ENCODE peak calls at places on chromosomes 16 and 17, in four cellular contexts. J is IMR-90, D is A673, T is AG09319. C is an unnamed sample.
A peak's percentile ranks its signal among the peaks of the same experiment; 100 is the strongest.

GRCh38 chr16:28261916-28262315 is 30.4 kb upstream of the SBK1 start:
- DNase-seq in J (no peak), D (no peak), T (no peak), C (no peak)

GRCh38 chr17:79005063-79005861 is 4.3 kb downstream of the CANT1 start:
- DNase-seq in J (no peak), D (no peak), T (no peak), C (no peak)

GRCh38 chr16:50369133-50369804 is 481 bp upstream of the BRD7 start:
- DNase-seq in J (no peak), D (no peak), T (no peak), C (no peak)

GRCh38 chr17:46264456-46265198 is 30.3 kb upstream of the LRRC37A start:
- DNase-seq in J (peak; percentile 92), D (no peak), T (peak; percentile 55), C (peak; percentile 76)

GRCh38 chr17:50184057-50184456 is 17.4 kb downstream of the COL1A1 start:
- DNase-seq in J (peak; percentile 45), D (no peak), T (no peak), C (no peak)

GRCh38 chr16:86222541-86222940 is 287.8 kb upstream of the FOXF1 start:
- DNase-seq in J (peak; percentile 84), D (no peak), T (peak; percentile 54), C (no peak)

GRCh38 chr17:55356440-55357328 is 65.0 kb downstream of the MMD start:
- DNase-seq in J (peak; percentile 57), D (peak; percentile 91), T (peak; percentile 25), C (peak; percentile 6)

GRCh38 chr16:47646914-47647313 is 185.8 kb downstream of the PHKB start:
- DNase-seq in J (no peak), D (no peak), T (no peak), C (no peak)

GRCh38 chr16:14501331-14502255 is 128.5 kb downstream of the PARN start:
- DNase-seq in J (peak; percentile 94), D (peak; percentile 83), T (peak; percentile 94), C (peak; percentile 89)

GRCh38 chr17:48663134-48663924 is 37.2 kb upstream of the HOXB9 start:
- DNase-seq in J (no peak), D (peak; percentile 44), T (no peak), C (no peak)
- TF ChIP-seq CTCF in J (no peak), D (peak; percentile 60), T (no peak), C (peak; percentile 19)

DNA sequence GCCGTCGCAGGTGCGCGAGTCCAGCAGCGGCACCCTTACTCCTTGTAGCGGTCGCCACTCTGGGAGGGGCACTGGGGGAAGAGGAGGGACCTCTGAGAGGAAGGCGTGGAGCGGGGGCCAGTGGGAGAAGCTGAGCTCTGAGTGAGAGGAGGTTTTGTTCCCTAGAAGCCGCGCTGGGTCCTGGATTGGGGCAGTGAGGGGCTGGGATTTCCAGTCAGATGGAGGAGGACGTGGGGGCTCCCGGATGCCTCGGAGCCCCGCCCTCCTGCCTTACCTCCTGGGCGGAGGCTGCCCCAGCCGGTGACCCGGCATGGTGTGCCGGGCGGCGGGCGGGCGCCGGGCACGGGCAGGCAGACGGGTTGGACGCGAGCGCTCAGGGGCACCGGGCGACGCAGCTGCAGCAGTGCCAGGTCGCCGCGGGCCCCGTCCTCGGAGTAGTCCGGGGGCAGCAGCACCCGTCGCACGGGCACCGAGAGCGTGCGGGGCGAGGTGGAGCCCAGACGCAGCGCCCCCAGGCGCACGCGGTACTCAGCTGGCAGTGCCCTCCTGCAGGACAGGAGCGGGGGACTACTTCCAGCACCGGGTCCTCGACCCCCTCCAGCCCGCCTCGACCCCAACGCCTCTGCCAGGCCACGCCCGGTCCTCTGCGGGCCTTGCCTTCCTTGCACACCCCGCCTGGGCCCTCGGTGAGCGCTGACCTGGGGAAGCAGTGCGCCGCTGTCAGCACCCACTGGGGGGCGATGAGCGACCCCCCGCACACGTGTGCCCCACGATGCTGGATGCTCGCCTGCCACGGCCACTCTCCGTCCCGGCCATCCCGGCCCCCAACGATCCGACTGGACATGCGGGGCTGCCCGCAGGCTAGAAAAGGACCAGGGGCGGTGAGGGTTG is 2.0 kb downstream of the PRSS33 start:
- DNase-seq in J (no peak), D (no peak), T (no peak), C (no peak)
- TF ChIP-seq CTCF in J (peak; percentile 6), D (peak; percentile 46), T (no peak), C (no peak)

GRCh38 chr16:57556941-57557541 is 14.6 kb downstream of the ADGRG5 start:
- DNase-seq in J (no peak), D (no peak), T (no peak), C (no peak)

GRCh38 chr16:57562669-57563486 is 20.4 kb downstream of the ADGRG5 start:
- DNase-seq in J (no peak), D (no peak), T (no peak), C (no peak)

GRCh38 chr16:57555831-57556230 is 13.4 kb downstream of the ADGRG5 start:
- DNase-seq in J (no peak), D (no peak), T (no peak), C (no peak)

GRCh38 chr16:57562066-57562465 is 19.6 kb downstream of the ADGRG5 start:
- DNase-seq in J (no peak), D (no peak), T (no peak), C (no peak)

GRCh38 chr16:57559075-57559790 is 16.8 kb downstream of the ADGRG5 start:
- DNase-seq in J (no peak), D (no peak), T (no peak), C (no peak)
- TF ChIP-seq CTCF in J (no peak), D (no peak), T (no peak), C (no peak)

GRCh38 chr16:88116121-88116900 is 165.1 kb downstream of the BANP start:
- DNase-seq in J (peak; percentile 77), D (no peak), T (peak; percentile 19), C (no peak)

GRCh38 chr16:88118376-88118775 is 167.1 kb downstream of the BANP start:
- DNase-seq in J (no peak), D (no peak), T (no peak), C (no peak)

GRCh38 chr16:88120812-88121211 is 169.6 kb downstream of the BANP start:
- DNase-seq in J (no peak), D (no peak), T (no peak), C (no peak)

GRCh38 chr16:88119881-88120280 is 168.6 kb downstream of the BANP start:
- DNase-seq in J (no peak), D (no peak), T (no peak), C (no peak)

GRCh38 chr16:88121886-88122580 is 170.8 kb downstream of the BANP start:
- DNase-seq in J (no peak), D (no peak), T (no peak), C (no peak)
- TF ChIP-seq CTCF in J (no peak), D (no peak), T (no peak), C (no peak)

GRCh38 chr17:64786337-64786736 is 124.2 kb upstream of the SMURF2 start:
- DNase-seq in J (no peak), D (no peak), T (no peak), C (no peak)
- TF ChIP-seq CTCF in J (no peak), D (no peak), T (no peak), C (no peak)

DNA sequence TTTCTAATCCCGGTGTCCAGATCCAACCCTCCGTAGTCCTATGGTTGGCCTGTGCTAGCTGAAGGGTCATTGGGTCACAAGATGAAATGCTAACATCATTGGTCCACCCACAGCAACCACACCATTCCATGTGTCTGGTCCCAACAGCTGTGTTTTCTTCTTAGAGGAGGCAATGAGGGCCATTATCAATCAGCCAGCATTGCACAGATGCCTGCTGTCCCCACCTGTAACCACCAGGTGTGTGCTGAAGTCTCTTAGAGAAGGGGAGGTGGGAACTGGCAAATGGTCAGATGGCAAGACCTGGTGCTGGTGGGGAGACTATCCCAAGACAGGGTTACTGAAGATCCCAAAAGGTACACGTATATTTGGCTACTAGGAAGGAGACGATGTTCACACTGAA is 37.4 kb downstream of the HIC1 start:
- DNase-seq in J (no peak), D (no peak), T (no peak), C (no peak)
- TF ChIP-seq CTCF in J (no peak), D (no peak), T (no peak), C (no peak)

DNA sequence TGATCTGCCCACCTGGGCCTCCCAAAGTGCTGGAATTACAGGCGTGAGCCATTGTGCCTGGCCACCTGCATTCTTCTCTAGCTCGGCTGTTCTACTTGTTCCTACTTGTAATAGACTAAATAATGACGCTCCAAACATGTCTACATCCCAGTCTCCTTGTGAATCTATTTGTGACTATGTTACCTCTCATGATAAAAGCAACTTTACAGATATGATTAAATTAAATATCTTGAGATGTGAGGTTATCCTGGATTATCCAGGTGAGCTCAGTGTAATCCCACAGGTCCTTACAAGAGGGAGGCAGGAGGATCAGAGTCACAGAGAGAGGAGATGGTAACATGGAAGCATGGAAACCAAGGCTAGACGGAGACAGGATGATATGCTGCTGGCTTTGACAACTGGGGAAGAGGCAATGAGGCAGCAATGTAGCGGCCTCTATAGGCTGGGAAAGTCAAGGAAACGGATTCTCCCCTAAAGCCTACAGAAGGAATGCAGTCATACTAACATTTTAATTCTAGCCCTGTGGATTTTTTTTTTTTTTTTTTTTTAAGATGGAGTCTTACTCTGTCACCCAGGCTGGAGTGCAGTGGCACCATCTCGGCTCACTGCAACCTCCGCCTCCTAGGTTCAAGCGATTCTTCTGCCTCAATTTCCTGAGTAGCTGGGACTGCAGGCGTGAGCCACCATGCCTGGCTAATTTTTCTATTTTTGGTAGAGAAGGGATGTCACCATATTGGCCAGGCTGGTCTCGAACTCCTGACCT is 5.0 kb upstream of the LASP1 start:
- DNase-seq in J (peak; percentile 54), D (peak; percentile 50), T (no peak), C (no peak)
- TF ChIP-seq CTCF in J (peak; percentile 46), D (peak; percentile 48), T (peak; percentile 39), C (peak; percentile 52)

DNA sequence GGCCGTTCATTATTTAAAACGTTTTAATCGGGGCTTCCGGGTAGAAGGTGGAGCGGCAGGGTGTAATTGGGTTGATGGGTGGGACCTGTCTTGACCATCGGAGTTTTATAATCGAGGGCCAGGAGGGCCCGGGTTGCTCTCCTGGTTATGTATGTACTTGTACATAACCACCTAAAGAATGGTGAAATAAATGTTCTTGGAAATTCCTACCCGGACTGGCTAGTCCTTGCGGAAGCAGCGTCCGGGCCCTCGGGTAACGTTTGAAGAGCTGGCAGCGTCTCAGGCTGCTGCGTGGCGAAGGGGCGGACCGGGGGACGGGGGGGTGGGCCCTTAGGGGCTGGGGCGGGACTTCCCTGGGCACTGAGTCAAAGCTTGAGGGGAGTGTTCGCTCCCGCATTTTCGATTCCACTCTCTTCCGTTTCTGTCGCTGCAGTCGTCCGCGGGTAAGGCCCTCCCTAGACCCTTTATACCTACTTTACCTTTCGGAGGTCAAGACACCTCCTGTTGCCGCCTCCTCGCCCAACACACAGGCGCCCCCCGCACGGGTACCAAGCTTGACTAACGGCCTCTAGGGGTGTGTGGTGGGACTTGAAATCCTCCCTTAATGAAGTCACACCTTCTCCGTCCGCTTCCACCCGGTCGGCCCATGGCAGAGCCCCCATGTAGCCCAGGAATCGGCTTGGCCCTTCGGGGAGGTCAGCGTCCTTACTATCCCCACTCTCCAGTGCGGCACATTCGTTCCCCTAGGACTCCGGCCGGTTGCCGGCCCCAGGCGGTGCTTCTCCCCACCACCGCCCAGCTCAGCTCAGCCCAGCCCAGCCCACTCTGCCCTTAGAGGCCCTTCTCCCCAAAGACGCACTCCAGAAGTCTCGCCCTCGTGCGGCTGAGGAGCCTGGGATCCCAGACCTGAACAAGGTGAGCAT is at the start of gene TMEM106A:
- DNase-seq in J (peak; percentile 85), D (peak; percentile 71), T (peak; percentile 69), C (peak; percentile 26)
- TF ChIP-seq CTCF in J (peak; percentile 30), D (peak; percentile 25), T (peak; percentile 34), C (peak; percentile 36)

C was measured in retinal pigment epithelial cell.